ENCODE peak calls at places on chromosomes 2 and 18, in four cellular contexts. V, D, K and H are unnamed samples. For H3K9me3, the result is how much of the 10 kb centered on the place peaks cover.

GRCh38 chr2:238667008-238667407 is 180.9 kb upstream of the TWIST2 start:
- DNase-seq in V (no peak), D (no peak), K (no peak), H (no peak)

GRCh38 chr2:219627105-219628100 is at the start of gene SLC4A3:
- DNase-seq in V (peak), D (no peak), K (no peak), H (no peak)

GRCh38 chr2:240644171-240644651 is 18.9 kb downstream of the GPR35 start:
- DNase-seq in V (no peak), D (no peak), K (peak), H (peak)

GRCh38 chr18:13613099-13613498 is 113.3 kb downstream of the FAM210A start:
- DNase-seq in V (no peak), D (peak), K (no peak), H (no peak)

GRCh38 chr18:73717570-73717969 is 430.1 kb downstream of the FBXO15 start:
- DNase-seq in V (no peak), D (no peak), K (no peak), H (no peak)

GRCh38 chr2:174664084-174664759 is 66.6 kb upstream of the WIPF1 start:
- DNase-seq in V (no peak), D (no peak), K (no peak), H (no peak)

GRCh38 chr2:126446106-126446695 is 209.8 kb upstream of the GYPC start:
- DNase-seq in V (no peak), D (no peak), K (no peak), H (no peak)

GRCh38 chr2:39093208-39093898 is 27.5 kb downstream of the SOS1 start:
- DNase-seq in V (no peak), D (no peak), K (no peak), H (no peak)

GRCh38 chr2:185014076-185014475 is 415.7 kb downstream of the ZNF804A start:
- DNase-seq in V (no peak), D (no peak), K (no peak), H (no peak)
- H3K9me3 ChIP-seq in V (under half), D (under half), K (half or more), H (under half)

GRCh38 chr2:210157546-210157945 is 13.7 kb downstream of the KANSL1L start:
- DNase-seq in V (no peak), D (no peak), K (no peak), H (no peak)
- H3K4me3 ChIP-seq in V (no peak), D (no peak), K (no peak), H (no peak)

GRCh38 chr2:13607139-13607538 is 890.4 kb downstream of the TRIB2 start:
- DNase-seq in V (no peak), D (no peak), K (no peak), H (no peak)
- H3K9me3 ChIP-seq in V (under half), D (under half), K (under half), H (under half)

GRCh38 chr18:59426855-59427254 is 67.8 kb upstream of the LMAN1 start:
- DNase-seq in V (no peak), D (no peak), K (no peak), H (no peak)

GRCh38 chr18:59429608-59430007 is 70.5 kb upstream of the LMAN1 start:
- DNase-seq in V (no peak), D (no peak), K (no peak), H (no peak)

GRCh38 chr18:59428018-59428417 is 69.0 kb upstream of the LMAN1 start:
- DNase-seq in V (no peak), D (no peak), K (no peak), H (no peak)

GRCh38 chr18:59437851-59438250 is 78.8 kb upstream of the LMAN1 start:
- DNase-seq in V (no peak), D (no peak), K (no peak), H (no peak)

GRCh38 chr18:59432796-59433195 is 73.7 kb upstream of the LMAN1 start:
- DNase-seq in V (no peak), D (no peak), K (no peak), H (no peak)
- H3K4me3 ChIP-seq in V (no peak), D (no peak), K (no peak), H (no peak)

GRCh38 chr18:60775978-60776377 is 403.4 kb upstream of the MC4R start:
- DNase-seq in V (no peak), D (no peak), K (no peak), H (no peak)
- H3K9me3 ChIP-seq in V (under half), D (under half), K (under half), H (under half)

DNA sequence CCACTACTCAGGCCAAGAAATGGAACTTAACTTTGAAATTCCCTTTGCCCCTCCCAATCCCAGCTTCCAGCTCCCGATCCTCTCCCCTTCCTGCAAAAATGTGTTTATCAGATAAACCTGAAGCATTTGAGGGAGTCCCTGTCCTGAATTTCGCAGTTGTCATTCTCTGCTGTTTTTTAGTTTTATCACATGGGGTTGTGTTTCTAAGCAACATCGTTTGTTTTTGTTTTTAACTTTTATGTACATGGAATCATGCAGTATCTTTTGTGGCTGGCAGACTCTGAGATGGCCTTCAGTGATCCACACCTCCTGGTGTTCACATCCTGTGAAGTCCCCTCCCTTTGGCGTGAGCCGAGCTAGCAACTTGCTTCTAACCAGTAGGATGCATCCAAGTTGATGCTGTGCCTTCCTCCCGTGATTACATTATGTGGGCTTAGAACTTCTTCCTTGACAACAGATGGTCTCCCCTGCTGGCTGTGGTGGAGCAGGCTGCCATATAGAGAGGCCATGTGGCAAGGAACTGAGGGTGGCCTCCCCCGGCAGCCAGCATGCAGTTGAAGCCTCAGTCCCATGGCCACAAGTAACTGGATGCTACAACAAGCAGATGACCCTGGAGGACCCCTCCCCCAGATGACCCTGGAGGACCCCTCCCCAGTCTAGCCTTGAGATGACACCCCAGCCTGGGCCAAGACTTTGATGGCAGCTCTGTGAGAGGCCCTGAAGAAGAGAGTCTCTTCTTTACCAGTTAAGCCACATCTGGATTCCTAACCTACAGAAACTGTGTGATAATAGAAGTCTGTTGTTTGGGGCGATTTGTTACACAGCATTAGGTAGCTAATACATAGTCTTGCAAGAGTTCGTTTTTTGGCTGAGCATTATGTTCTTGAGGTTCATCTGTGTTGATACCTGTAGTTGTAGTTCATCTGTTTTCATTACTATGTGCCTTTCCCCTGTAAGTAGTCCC is 27.7 kb downstream of the SH3BP4 start:
- DNase-seq in V (no peak), D (no peak), K (no peak), H (no peak)
- H3K4me3 ChIP-seq in V (no peak), D (no peak), K (no peak), H (no peak)

GRCh38 chr2:45011621-45012602 is 2.7 kb upstream of the SIX2 start:
- DNase-seq in V (no peak), D (no peak), K (no peak), H (no peak)
- H3K9me3 ChIP-seq in V (under half), D (under half), K (under half), H (under half)

DNA sequence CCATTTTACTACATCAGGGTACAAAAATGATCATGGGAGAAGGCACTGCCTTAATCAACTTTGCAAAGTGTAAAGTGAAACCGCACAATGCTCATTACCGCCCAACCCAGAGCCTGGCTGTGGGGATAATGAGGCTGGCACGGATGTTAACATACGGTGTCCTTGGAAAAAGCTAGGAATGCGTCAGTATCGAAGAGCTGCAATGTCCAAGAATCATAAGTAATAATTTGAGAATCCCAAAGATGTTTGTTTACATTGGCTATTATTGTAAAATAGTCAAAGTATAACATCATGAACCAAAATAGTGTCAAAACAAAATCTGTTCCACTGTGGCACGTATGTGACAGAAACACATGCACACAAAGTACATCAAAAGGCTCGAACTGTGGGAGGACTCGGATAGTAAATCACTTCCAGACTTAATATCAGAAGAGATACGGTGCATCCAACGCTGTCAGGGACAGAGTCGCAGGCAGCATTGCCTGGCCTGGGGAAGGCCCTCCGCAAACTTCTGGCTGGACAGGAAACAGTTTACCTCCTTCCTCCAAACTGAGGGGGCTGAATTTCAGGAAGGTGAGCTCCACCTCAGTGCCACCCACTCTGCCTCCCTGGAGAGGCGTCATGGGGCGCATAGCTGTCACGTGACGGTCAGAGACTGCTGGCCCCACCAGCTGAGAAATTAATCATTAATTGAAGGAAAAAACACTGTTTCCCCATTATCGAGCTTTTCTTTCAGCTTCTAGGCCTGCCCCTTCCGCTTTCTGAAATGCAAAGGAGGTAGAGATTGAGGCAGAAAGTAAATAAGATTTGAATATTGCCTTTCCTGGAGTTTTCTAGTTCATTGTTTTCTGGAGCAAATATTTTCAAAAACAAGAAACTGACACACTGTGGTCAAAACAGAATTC is 1.8 kb upstream of the ID2 start:
- DNase-seq in V (peak), D (peak), K (peak), H (no peak)
- H3K4me3 ChIP-seq in V (peak), D (peak), K (peak), H (peak)